ENCODE peak calls at places on chromosomes 12 and 14, in six cellular contexts. U, G, P, I, Z and O are unnamed samples.

GRCh38 chr12:15543347-15543746 is 221.0 kb downstream of the PTPRO start:
- DNase-seq in I (no peak), P (no peak), G (no peak), U (no peak), Z (no peak), O (no peak)

GRCh38 chr12:108764540-108765288 is 33.4 kb upstream of the CORO1C start:
- DNase-seq in Z (no peak), I (no peak), P (no peak), G (no peak), U (no peak), O (no peak)

GRCh38 chr12:113222730-113223531 is 1.7 kb downstream of the TPCN1 start:
- DNase-seq in U (peak), Z (peak), P (peak), G (peak), I (peak), O (no peak)

GRCh38 chr12:21934173-21934572 is 7.1 kb downstream of the ABCC9 start:
- DNase-seq in I (no peak), Z (peak), G (no peak), P (no peak), U (no peak), O (no peak)

GRCh38 chr12:122166422-122167327 is 7.3 kb downstream of the IL31 start:
- DNase-seq in P (no peak), U (no peak), Z (no peak), I (no peak), G (no peak), O (no peak)

GRCh38 chr14:39426605-39427004 is 5.6 kb downstream of the FBXO33 start:
- DNase-seq in Z (peak), G (peak), U (peak), I (no peak), P (peak), O (no peak)

GRCh38 chr14:63155511-63156189 is 48.6 kb upstream of the RHOJ start:
- DNase-seq in I (no peak), Z (no peak), G (no peak), P (peak), U (peak), O (no peak)

GRCh38 chr12:30461011-30461670 is 234.5 kb downstream of the IPO8 start:
- DNase-seq in G (no peak), I (no peak), Z (no peak), P (no peak), U (peak), O (no peak)

GRCh38 chr12:22781339-22781738 is 156.4 kb downstream of the ETNK1 start:
- DNase-seq in Z (no peak), G (no peak), I (no peak), U (no peak), P (no peak), O (no peak)

GRCh38 chr12:51009038-51009437 is 17.1 kb downstream of the SLC11A2 start:
- DNase-seq in I (peak), U (no peak), P (peak), Z (peak), G (no peak), O (no peak)

GRCh38 chr14:66038214-66038977 is 447.8 kb upstream of the CCDC196 start:
- DNase-seq in P (no peak), U (no peak), Z (peak), I (no peak), G (no peak), O (no peak)

GRCh38 chr12:88897723-88898122 is 317.5 kb upstream of the KITLG start:
- DNase-seq in P (peak), Z (peak), U (no peak), I (no peak), G (peak), O (no peak)

GRCh38 chr12:112408621-112409020 is 784 bp downstream of the RPL6 start:
- DNase-seq in U (no peak), I (no peak), G (no peak), Z (no peak), P (no peak), O (no peak)

GRCh38 chr12:128806573-128806972 is 17.2 kb downstream of the SLC15A4 start:
- DNase-seq in U (no peak), Z (no peak), P (no peak), G (no peak), I (no peak), O (no peak)

GRCh38 chr12:96986883-96987523 is 79.9 kb downstream of the NEDD1 start:
- DNase-seq in Z (peak), P (peak), G (peak), U (peak), I (no peak), O (no peak)

GRCh38 chr14:21498540-21499526 is 12.3 kb downstream of the METTL3 start:
- DNase-seq in Z (peak), I (no peak), P (peak), U (peak), G (peak), O (no peak)

GRCh38 chr14:61551419-61551818 is 143.9 kb upstream of the HIF1A start:
- DNase-seq in Z (no peak), G (no peak), I (no peak), P (no peak), U (no peak), O (no peak)

GRCh38 chr12:112627851-112628250 is 163.7 kb upstream of the RPH3A start:
- DNase-seq in Z (no peak), U (no peak), P (no peak), G (no peak), I (no peak), O (no peak)

GRCh38 chr12:18886962-18887361 is 149.0 kb downstream of the CAPZA3 start:
- DNase-seq in Z (no peak), U (no peak), P (no peak), G (no peak), I (no peak), O (no peak)

GRCh38 chr12:107580750-107581529 is 104.7 kb upstream of the PWP1 start:
- DNase-seq in I (no peak), Z (no peak), P (no peak), G (no peak), U (no peak), O (no peak)

GRCh38 chr12:94134226-94134795 is 14.1 kb upstream of the PLXNC1 start:
- DNase-seq in U (peak), P (peak), I (no peak), G (peak), Z (peak), O (no peak)

DNA sequence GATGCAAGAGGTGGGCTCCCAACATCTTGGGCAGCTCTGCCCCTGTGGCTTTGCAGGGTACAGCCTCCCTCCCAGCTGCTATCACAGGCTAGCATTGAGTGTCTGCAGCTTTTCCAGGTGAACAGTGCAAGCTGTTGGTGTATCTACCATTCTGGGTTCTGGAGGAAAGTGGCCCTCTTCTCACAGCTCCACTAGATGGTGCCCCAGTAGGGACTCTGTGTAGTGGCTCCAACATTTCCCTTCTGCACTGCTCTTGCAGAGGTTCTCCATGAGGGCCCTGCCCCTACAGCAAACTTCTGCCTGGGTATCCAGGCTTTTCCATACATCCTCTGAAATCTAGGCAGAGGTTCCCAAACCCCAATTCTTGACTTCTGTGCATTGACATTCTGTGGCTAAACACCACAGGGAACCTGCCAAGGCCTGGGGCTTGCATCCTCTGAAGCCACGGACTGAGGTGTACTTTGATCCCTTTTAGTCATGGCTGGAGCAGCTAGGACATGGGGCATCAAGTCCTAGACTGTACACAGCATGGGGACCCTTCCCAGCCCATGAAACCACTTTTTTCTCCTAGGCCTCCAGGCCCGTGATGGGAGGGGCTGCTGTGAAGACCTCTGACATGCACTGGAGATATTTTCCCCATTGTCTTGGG is 24.0 kb upstream of the SLC38A1 start:
- DNase-seq in I (no peak), P (no peak), Z (peak), U (no peak), G (peak), O (no peak)
- TF ChIP-seq CTCF in I (no peak), P (peak), Z (peak), U (no peak), G (peak), O (no peak)

DNA sequence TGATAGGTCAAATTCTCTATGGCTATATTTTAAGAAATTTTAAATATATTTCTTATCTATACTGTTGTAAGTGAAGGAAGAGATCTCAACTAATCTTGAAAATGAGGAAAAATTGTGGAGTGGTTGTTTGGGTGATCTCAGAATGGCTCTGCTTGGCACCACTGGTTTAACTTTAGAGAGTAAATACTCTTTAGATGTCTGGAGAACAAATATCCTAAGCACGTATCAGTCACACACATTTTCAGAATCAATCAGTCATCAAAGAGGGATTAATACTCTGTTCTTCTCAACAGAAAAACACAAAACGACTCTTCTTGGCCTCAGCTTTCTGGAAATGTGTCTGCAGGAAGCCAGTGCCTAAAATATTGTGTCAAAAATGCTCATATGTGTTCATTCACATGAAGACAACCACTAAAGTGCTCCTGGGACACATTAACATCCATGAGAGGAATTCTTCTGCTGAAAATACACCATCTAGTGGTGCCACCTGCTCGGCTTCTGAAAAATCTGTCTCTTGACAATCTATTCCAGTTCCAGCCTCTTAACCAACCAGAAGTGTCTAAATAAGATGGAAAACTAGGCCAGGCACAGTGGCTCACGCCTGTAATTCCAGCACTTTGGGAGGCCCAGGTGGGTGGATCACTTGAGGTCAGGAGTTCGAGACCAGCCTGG is 81.1 kb upstream of the CCDC198 start:
- DNase-seq in G (no peak), P (no peak), Z (peak), I (no peak), U (no peak), O (no peak)
- TF ChIP-seq CTCF in G (no peak), P (peak), Z (peak), I (no peak), U (peak), O (no peak)

GRCh38 chr12:75478395-75478794 is 2.2 kb upstream of the GLIPR1 start:
- DNase-seq in P (peak), U (no peak), G (no peak), Z (peak), I (no peak), O (no peak)
- TF ChIP-seq CTCF in P (no peak), U (no peak), G (no peak), Z (no peak), I (no peak), O (no peak)

GRCh38 chr14:99654235-99655000 is 9.5 kb downstream of the HHIPL1 start:
- DNase-seq in P (peak), Z (peak), I (peak), G (peak), U (peak), O (no peak)
- TF ChIP-seq CTCF in P (no peak), Z (no peak), I (no peak), G (no peak), U (no peak), O (no peak)

GRCh38 chr14:106037380-106037779 is 511.0 kb downstream of the TMEM121 start:
- DNase-seq in I (no peak), Z (no peak), U (no peak), G (no peak), P (no peak), O (no peak)

GRCh38 chr14:106044515-106044914 is 518.1 kb downstream of the TMEM121 start:
- DNase-seq in G (no peak), I (no peak), U (no peak), P (no peak), Z (no peak), O (no peak)

GRCh38 chr14:106044949-106045596 is 518.7 kb downstream of the TMEM121 start:
- DNase-seq in Z (peak), P (no peak), I (peak), G (no peak), U (no peak), O (no peak)

DNA sequence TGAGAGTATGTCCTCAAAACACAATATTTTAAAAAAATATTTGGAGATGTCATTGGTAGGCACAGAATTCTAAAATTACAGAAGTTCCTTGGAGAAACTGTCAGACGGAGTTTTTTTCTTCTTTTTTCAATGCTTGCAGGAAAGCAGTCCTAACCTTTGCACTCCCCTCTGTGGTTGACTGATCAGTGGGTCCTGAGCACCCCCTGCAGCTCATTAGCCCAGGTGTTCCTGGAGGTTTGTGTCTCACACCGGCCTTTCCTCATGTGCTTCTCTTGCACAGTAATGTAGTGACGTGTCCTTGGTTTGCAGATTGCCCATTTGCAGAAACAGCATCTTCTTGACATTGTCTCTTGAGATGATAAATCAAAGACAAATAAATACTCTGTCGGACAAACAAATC is 513.0 kb downstream of the TMEM121 start:
- DNase-seq in U (no peak), I (no peak), G (no peak), Z (peak), P (no peak), O (no peak)
- TF ChIP-seq CTCF in U (no peak), I (no peak), G (no peak), Z (peak), P (no peak), O (no peak)

DNA sequence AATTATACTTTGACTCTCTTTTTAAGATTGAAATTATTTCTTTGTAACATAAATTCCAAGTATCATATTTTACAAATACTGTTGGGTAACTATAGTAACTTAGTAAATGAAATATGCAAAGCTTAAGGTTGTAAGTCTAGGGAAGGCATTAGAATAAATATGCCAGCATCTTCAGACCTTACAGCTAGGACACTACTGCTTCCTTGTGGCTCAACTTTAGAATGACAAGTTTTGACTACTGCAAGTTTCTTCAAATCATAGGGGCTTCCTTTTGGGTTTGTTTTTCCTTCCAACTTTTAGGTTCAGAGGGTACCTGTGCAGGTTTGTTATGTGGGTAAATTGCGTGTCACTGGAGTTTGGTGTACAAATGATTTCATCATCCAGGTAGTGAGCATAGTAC is 17.7 kb upstream of the ANP32D start:
- DNase-seq in Z (peak), I (no peak), G (peak), U (no peak), P (peak), O (no peak)
- TF ChIP-seq CTCF in Z (peak), I (no peak), G (peak), U (peak), P (peak), O (peak)

DNA sequence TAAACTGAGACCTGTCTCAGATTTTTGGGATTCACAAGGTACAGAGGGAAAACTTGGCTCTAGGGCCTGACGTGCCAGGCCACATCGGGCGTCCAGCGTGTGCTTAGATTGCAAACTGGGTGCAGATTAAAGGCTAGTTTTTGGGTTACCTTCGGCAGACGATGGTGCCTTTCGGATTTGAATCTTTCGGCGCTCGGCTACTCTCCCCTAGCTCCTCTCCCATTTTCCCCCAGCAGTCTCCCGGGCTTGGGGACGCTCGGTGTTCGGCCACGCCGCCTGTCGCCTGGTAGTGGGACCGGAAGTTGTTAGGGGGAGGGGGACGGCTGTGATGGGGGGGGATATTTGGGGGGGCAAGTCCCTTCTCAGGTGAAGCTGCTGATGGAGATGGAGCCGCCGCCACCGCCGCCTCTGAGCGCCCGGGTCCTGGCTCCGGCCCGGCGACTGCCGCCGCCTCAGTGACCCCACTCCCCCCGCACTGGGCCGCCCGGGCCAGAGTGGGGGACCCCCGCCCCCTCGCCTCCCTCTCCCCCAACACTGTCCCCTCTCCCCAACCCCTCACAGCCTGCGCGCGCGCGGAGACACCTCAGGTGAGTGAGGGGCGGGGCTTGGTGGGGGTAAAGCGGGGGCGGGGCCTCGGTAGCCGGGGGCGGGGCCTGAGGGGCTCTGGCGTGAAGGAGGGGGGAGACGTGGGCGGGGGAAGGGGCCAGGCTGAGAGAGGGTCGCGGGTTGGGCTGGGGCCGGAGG is 10.2 kb downstream of the SUOX start:
- DNase-seq in P (peak), G (peak), Z (peak), U (peak), I (peak), O (peak)
- TF ChIP-seq CTCF in P (no peak), G (no peak), Z (no peak), U (no peak), I (no peak), O (peak)

DNA sequence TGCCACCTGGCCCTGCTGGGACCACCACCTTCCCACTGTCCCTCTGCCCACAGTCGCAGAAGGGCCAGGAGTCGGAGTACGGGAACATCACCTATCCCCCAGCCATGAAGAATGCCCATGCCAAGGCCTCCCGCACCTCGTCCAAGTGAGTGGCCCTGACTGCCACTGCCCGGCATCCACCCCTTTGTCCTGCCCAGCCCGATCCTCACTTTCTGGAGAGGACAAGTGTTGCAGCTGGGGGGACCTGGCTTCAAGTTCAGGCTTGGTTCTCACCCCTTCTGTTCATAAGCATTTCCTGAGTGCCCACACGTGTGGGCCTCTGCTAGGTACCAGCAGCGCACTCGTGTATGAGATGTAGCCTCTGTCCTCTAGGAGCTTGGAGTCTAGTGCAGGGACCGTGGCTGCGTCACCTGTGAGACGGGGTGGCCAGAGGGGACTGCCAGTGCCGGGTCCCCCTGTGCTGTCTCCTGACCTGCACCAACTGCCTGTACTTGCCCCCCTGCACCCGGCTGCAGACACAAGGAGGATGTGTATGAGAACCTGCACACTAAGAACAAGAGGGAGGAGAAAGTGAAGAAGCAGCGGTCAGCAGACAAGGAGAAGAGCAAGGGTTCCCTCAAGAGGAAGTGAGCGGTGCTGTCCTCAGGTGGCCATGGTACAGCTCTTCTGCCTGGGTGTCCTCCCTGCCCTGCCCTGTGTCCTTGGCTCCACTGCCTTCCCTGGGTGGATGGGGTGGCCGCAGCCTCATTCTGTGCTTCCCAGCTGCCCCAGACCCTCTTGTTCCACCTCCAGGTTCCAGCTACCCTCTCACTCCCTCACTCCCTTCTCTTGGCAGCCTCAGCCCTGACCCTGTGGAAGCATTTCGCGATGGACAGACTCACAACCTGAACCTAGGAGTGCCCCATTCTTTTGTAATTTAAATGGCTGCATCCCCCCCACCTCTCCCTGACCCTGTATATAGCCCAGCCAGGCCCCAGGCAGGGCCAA is 9.4 kb downstream of the PTPN6 start:
- DNase-seq in Z (peak), G (peak), I (no peak), P (peak), U (no peak), O (no peak)
- TF ChIP-seq CTCF in Z (peak), G (peak), I (no peak), P (peak), U (peak), O (no peak)

GRCh38 chr12:130754234-130755001 is 38.3 kb upstream of the RIMBP2 start:
- DNase-seq in Z (no peak), P (no peak), G (no peak), U (no peak), I (no peak), O (no peak)

GRCh38 chr12:130748786-130749185 is 32.7 kb upstream of the RIMBP2 start:
- DNase-seq in P (no peak), I (no peak), Z (no peak), U (no peak), G (no peak), O (no peak)

GRCh38 chr12:130747867-130748740 is 32.0 kb upstream of the RIMBP2 start:
- DNase-seq in P (peak), G (peak), U (peak), I (peak), Z (peak), O (peak)

GRCh38 chr12:130752692-130753230 is 36.7 kb upstream of the RIMBP2 start:
- DNase-seq in P (no peak), U (no peak), I (no peak), G (no peak), Z (no peak), O (no peak)
- TF ChIP-seq CTCF in P (no peak), U (no peak), I (no peak), G (no peak), Z (no peak), O (no peak)